ENCODE peak calls at places on chromosomes 5 and 9, in four cellular contexts. N is kidney; W is CD4-positive, alpha-beta T cell; S is small intestine. Y is an unnamed sample.

GRCh38 chr5:112762113-112762810 is 24.6 kb downstream of the APC start:
- DNase-seq in N (no peak), W (no peak), S (no peak), Y (no peak)

GRCh38 chr5:118611332-118611945 is 376.9 kb downstream of the DTWD2 start:
- DNase-seq in W (no peak), N (no peak), S (peak; percentile 21), Y (no peak)

GRCh38 chr9:121268598-121269029 is 652 bp downstream of the GSN start:
- DNase-seq in N (no peak), S (peak; percentile 39), W (no peak), Y (no peak)

GRCh38 chr5:73264626-73265025 is 91.6 kb downstream of the TMEM174 start:
- DNase-seq in N (no peak), W (no peak), S (no peak), Y (no peak)

GRCh38 chr5:37869221-37869620 is 29.4 kb upstream of the GDNF start:
- DNase-seq in N (no peak), S (no peak), W (no peak), Y (no peak)

GRCh38 chr9:90827181-90827866 is 25.7 kb downstream of the SYK start:
- DNase-seq in S (no peak), N (no peak), W (no peak), Y (no peak)

GRCh38 chr5:78837836-78838235 is 147.3 kb downstream of the ARSB start:
- DNase-seq in S (no peak), N (no peak), W (no peak), Y (no peak)

GRCh38 chr5:93236807-93237421 is 344.1 kb downstream of the NR2F1-AS1 start:
- DNase-seq in W (no peak), N (no peak), S (no peak), Y (no peak)

GRCh38 chr9:84953797-84954695 is 284.5 kb downstream of the NTRK2 start:
- DNase-seq in W (peak; percentile 0), N (peak; percentile 91), S (peak; percentile 51), Y (no peak)

GRCh38 chr9:131358438-131359029 is 35.4 kb upstream of the PRRC2B start:
- DNase-seq in N (peak; percentile 40), S (no peak), W (no peak), Y (no peak)

GRCh38 chr9:15147471-15147870 is 159.5 kb downstream of the TTC39B start:
- DNase-seq in W (no peak), N (no peak), S (no peak), Y (no peak)

GRCh38 chr5:147568710-147569109 is 58.8 kb upstream of the DPYSL3 start:
- DNase-seq in W (no peak), S (no peak), N (no peak), Y (no peak)

GRCh38 chr9:125325821-125326220 is 64.2 kb downstream of the GAPVD1 start:
- DNase-seq in S (no peak), N (no peak), W (no peak), Y (no peak)

GRCh38 chr9:76718166-76718565 is 46.1 kb upstream of the PCA3 start:
- DNase-seq in N (no peak), S (no peak), W (no peak), Y (no peak)

GRCh38 chr9:105656131-105656921 is 5.9 kb upstream of the TAL2 start:
- DNase-seq in N (peak; percentile 75), S (peak; percentile 9), W (no peak), Y (no peak)

GRCh38 chr5:169223595-169223953 is 77.4 kb downstream of the SLIT3 start:
- DNase-seq in N (no peak), S (no peak), W (no peak), Y (no peak)

GRCh38 chr9:73494894-73495293 is 343.2 kb downstream of the ANXA1 start:
- DNase-seq in N (no peak), W (no peak), S (no peak), Y (no peak)

GRCh38 chr9:91035825-91036208 is 234.2 kb downstream of the SYK start:
- DNase-seq in W (no peak), N (peak; percentile 66), S (no peak), Y (no peak)

GRCh38 chr9:7223981-7224380 is 466.2 kb downstream of the KDM4C start:
- DNase-seq in N (no peak), W (no peak), S (peak; percentile 18), Y (no peak)

GRCh38 chr5:132391247-132391646 is 21.7 kb downstream of the SLC22A5 start:
- DNase-seq in N (no peak), W (no peak), S (no peak), Y (no peak)

GRCh38 chr9:35490155-35490909 is 421 bp downstream of the RUSC2 start:
- DNase-seq in N (no peak), S (peak; percentile 34), W (no peak), Y (no peak)

GRCh38 chr5:169416583-169417196 is 115.8 kb upstream of the SLIT3 start:
- DNase-seq in N (peak; percentile 89), W (no peak), S (no peak), Y (no peak)

GRCh38 chr9:36268007-36268427 is 9.8 kb upstream of the GNE start:
- DNase-seq in W (no peak), S (no peak), N (peak; percentile 77), Y (no peak)

GRCh38 chr9:84340535-84340934 is at the start of gene SLC28A3:
- DNase-seq in N (no peak), S (peak; percentile 52), W (no peak), Y (no peak)

GRCh38 chr9:75672478-75672877 is 218.0 kb upstream of the PCSK5 start:
- DNase-seq in W (no peak), S (no peak), N (no peak), Y (no peak)

DNA sequence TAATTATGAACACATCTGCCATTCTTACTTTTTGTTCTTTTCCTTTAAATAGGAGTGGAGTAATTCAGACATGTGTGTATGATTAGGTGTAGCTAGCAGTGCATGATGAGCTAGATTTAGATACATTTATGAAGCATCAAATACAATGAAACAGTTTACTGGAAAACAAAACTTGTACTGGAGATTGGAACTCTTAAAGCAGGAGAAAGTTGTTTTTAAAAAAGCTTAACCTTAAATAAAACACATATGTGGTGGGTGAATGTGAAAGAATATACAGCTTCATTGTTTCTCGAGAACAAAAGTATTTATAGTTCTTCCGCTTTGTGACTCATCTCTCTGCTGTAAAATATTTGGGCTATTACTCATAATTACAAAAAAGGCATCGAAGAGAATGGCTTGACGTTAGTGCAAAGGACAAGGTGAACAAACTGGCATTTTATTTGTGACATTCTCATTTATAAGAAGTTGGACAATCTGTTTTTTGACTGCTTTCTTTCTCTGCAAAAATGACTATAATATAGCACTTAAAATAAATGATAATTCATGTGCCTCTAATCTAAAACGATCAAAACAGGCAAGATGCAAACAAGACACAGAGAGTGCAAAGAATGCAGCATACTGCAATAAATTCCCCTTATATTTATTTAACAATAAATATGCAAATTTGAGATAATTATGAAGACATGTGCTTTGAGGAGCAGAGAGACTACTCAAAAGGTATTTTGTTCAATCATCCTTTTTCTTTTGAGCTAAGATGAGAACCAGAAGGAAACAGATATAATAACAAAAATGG is 478.8 kb downstream of the CETN3 start:
- DNase-seq in S (no peak), N (no peak), W (no peak), Y (no peak)
- H3K27ac ChIP-seq in S (no peak overlapping the region), N (no peak overlapping the region), W (no peak overlapping the region), Y (peak overlapping the region; percentile 53)

DNA sequence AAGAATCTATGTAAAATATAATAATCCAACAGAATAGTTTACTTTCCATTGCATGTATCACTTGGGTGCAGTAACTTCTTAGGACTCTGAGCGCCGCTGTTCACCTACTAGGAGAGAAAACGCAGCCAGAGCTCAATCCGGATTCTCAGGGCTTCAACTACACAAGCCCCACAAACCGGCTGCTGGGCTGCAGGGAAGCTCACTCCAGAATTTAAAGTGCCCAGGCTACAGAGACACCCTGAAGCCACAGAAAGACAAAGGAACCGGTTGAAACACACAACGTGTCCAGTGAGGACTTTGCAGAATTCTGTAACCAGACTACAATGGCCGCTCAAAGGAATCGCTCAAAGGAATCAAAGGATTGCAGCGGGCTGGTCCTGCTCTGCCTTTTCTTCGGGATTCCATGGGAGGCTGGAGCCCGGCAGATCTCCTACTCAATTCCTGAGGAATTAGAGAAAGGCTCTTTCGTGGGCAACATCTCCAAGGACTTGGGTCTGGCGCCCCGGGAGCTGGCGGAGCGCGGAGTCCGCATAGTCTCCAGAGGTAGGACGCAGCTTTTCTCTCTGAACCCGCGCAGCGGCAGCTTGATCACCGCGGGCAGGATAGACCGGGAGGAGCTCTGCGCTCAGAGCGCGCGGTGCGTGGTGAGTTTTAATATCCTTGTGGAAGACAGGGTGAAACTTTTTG is at the start of gene PCDHGA10:
- DNase-seq in N (no peak), W (peak; percentile 39), S (peak; percentile 61), Y (no peak)
- H3K9me3 ChIP-seq in N (peaks cover 27% of the 10 kb centered on the region), W (peaks cover 21% of the 10 kb centered on the region), S (peaks cover 3% of the 10 kb centered on the region), Y (peaks cover 28% of the 10 kb centered on the region)

GRCh38 chr9:111795557-111795839 is 761 bp upstream of the SHOC1 start:
- DNase-seq in W (no peak), N (no peak), S (no peak), Y (no peak)
- H3K27ac ChIP-seq in W (no peak overlapping the region), N (no peak overlapping the region), S (no peak overlapping the region), Y (peak overlapping the region; percentile 46)

GRCh38 chr5:179260324-179261070 is 84.8 kb downstream of the ADAMTS2 start:
- DNase-seq in W (no peak), N (peak; percentile 24), S (no peak), Y (peak; percentile 55)
- H3K9me3 ChIP-seq in W (no peaks in the 10 kb centered on the region), N (no peaks in the 10 kb centered on the region), S (no peaks in the 10 kb centered on the region), Y (peaks cover 8% of the 10 kb centered on the region)